ENCODE peak calls at places on chromosomes 12 and 14, in five cellular contexts. A is MG63, F is left ventricle myocardium inferior, Y is psoas muscle, Z is IMR-90. X is an unnamed sample.
A peak's percentile ranks its signal among the peaks of the same experiment; 100 is the strongest.

GRCh38 chr14:26255213-26255612 is 342.6 kb downstream of the NOVA1 start:
- DNase-seq in Y (no peak), F (no peak), Z (peak; percentile 31), A (no peak), X (no peak)

GRCh38 chr12:34343345-34343744 is 321.0 kb downstream of the ALG10 start:
- DNase-seq in Z (no peak), Y (no peak), A (no peak), F (no peak), X (no peak)

GRCh38 chr12:5723071-5723470 is 222.0 kb downstream of the ANO2 start:
- DNase-seq in A (no peak), F (no peak), Z (no peak), Y (no peak), X (no peak)

GRCh38 chr14:99624024-99624423 is 20.0 kb upstream of the CCDC85C start:
- DNase-seq in Z (no peak), F (no peak), Y (no peak), A (no peak), X (no peak)

GRCh38 chr12:12542286-12542685 is 20.4 kb downstream of the DUSP16 start:
- DNase-seq in Y (no peak), F (no peak), A (no peak), Z (no peak), X (no peak)

GRCh38 chr12:7907009-7907408 is 29.0 kb downstream of the SLC2A3 start:
- DNase-seq in A (peak; percentile 55), Y (no peak), Z (peak; percentile 61), F (no peak), X (no peak)

GRCh38 chr14:68135566-68135965 is 316.0 kb downstream of the RAD51B start:
- DNase-seq in F (no peak), Y (no peak), Z (peak; percentile 43), A (no peak), X (no peak)

GRCh38 chr12:41310367-41310766 is 122.2 kb downstream of the PDZRN4 start:
- DNase-seq in Y (no peak), F (no peak), A (no peak), Z (no peak), X (no peak)

GRCh38 chr12:131436922-131437705 is 273.8 kb upstream of the SFSWAP start:
- DNase-seq in F (no peak), A (no peak), Z (no peak), Y (no peak), X (no peak)

GRCh38 chr12:89980236-89980635 is 271.6 kb upstream of the ATP2B1 start:
- DNase-seq in A (no peak), F (no peak), Y (no peak), Z (peak; percentile 59), X (peak; percentile 49)

GRCh38 chr12:63921157-63921556 is 76.7 kb downstream of the SRGAP1 start:
- DNase-seq in F (no peak), Z (no peak), A (no peak), Y (no peak), X (no peak)

GRCh38 chr14:74326369-74327152 is 21.7 kb upstream of the VRTN start:
- DNase-seq in Z (no peak), A (no peak), F (no peak), Y (no peak), X (no peak)

GRCh38 chr12:2801044-2801783 is 6.4 kb downstream of the FKBP4 start:
- DNase-seq in A (no peak), Z (no peak), F (no peak), Y (no peak), X (no peak)
- H3K36me3 ChIP-seq in A (peaks cover 95% of the 10 kb centered on the region), Z (peaks cover 43% of the 10 kb centered on the region), F (peaks cover 80% of the 10 kb centered on the region), Y (peaks cover 30% of the 10 kb centered on the region), X (peaks cover 5% of the 10 kb centered on the region)

DNA sequence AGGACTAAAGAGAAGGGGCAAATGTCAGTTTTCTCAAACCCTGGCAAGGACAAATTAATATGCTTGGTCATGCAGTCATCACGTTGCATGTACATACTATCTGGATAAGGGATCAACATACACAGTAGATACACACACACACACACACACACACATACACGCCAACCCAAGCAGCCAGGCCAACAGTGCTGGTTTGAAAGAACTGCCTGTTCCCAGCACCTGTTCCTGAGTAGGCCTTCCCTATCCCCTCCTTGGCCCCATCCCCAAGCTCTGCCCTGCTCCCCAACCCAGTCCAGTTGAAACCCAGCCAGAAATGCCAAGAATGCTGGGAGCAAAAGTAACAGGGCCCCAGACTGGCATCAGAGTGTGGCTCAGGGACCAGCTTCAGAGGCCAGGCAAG is 4.4 kb downstream of the ITGA7 start:
- DNase-seq in Y (peak; percentile 81), Z (no peak), A (no peak), F (peak; percentile 57), X (no peak)
- H3K4me3 ChIP-seq in Y (peak overlapping the region; percentile 85), Z (no peak overlapping the region), A (no peak overlapping the region), F (peak overlapping the region; percentile 80), X (no peak overlapping the region)

GRCh38 chr12:124370851-124371250 is 76.0 kb downstream of the RFLNA start:
- DNase-seq in F (no peak), Z (no peak), Y (no peak), A (no peak), X (no peak)
- H3K36me3 ChIP-seq in F (peaks cover 56% of the 10 kb centered on the region), Z (peaks cover 61% of the 10 kb centered on the region), Y (no peaks in the 10 kb centered on the region), A (peaks cover 36% of the 10 kb centered on the region), X (peaks cover 97% of the 10 kb centered on the region)

DNA sequence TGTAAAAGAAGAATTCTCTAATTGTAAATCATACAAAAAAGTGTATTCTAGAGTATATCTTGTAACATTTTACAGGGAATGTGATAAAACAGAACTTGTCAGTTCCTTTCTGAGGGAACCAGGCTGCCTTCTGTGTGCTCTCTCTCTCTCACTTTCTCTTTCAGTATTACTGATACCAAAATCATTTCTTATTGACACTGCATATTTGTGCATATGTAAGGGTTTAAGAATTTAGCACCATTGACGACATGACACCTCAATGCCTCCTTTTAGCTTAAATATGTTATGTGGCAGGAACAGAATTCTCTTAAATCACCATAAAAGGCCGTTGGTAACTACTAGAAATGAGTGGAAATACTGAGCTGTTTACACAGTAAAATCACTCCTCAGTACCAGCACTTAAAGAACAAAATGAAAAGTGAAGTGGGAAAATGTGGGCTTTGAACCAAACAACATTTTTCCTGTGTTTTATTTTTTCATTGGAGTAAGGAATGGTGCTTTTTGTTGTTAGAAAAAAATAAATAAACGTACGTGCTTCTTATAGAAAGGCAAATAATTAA is 457.7 kb upstream of the SYT1 start:
- DNase-seq in A (no peak), Y (no peak), F (no peak), Z (peak; percentile 9), X (no peak)
- H3K4me3 ChIP-seq in A (no peak overlapping the region), Y (no peak overlapping the region), F (no peak overlapping the region), Z (peak overlapping the region; percentile 41), X (no peak overlapping the region)

DNA sequence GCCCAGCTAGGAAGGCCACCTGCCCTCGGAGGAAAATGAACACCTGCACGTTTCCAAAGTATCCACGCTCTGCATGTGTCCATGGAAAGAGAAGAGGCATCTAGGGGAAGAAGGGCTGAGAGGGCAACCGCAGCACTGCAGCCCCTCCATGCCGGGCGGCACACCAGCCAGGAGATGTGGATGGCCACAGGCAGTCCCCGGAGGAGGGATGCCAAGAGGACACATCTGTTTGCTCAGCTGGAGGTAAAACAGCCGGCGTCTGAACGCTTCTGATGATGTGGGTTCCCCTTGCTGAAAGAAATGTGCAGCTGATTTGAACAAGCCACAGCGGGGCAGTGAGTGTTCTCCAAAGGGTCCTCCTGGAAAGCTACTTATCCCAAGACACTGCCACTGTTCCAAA is 34.0 kb downstream of the CHGA start:
- DNase-seq in F (no peak), Y (no peak), A (no peak), Z (no peak), X (peak; percentile 73)
- H3K36me3 ChIP-seq in F (peaks cover 43% of the 10 kb centered on the region), Y (no peaks in the 10 kb centered on the region), A (no peaks in the 10 kb centered on the region), Z (no peaks in the 10 kb centered on the region), X (no peaks in the 10 kb centered on the region)

GRCh38 chr12:115371711-115372110 is 687.7 kb upstream of the TBX3 start:
- DNase-seq in F (no peak), A (no peak), Z (no peak), Y (no peak), X (no peak)

GRCh38 chr12:115377781-115378180 is 693.8 kb upstream of the TBX3 start:
- DNase-seq in F (no peak), Z (no peak), A (no peak), Y (no peak), X (no peak)

GRCh38 chr12:115377230-115377629 is 693.3 kb upstream of the TBX3 start:
- DNase-seq in Y (no peak), F (no peak), A (no peak), Z (no peak), X (no peak)

GRCh38 chr12:115375188-115375991 is 691.4 kb upstream of the TBX3 start:
- DNase-seq in Y (no peak), Z (peak; percentile 81), F (no peak), A (peak; percentile 13), X (no peak)

GRCh38 chr12:115374480-115375187 is 690.7 kb upstream of the TBX3 start:
- DNase-seq in Z (no peak), A (no peak), Y (no peak), F (no peak), X (no peak)
- H3K4me3 ChIP-seq in Z (no peak overlapping the region), A (no peak overlapping the region), Y (no peak overlapping the region), F (no peak overlapping the region), X (no peak overlapping the region)

GRCh38 chr12:112506513-112507166 is 87.9 kb downstream of the PTPN11 start:
- DNase-seq in F (no peak), Y (no peak), Z (no peak), A (peak; percentile 9), X (no peak)

GRCh38 chr12:112503521-112503920 is 84.8 kb downstream of the PTPN11 start:
- DNase-seq in A (no peak), F (no peak), Z (no peak), Y (peak; percentile 17), X (no peak)
- H3K36me3 ChIP-seq in A (peaks cover 65% of the 10 kb centered on the region), F (peaks cover 80% of the 10 kb centered on the region), Z (peaks cover 49% of the 10 kb centered on the region), Y (peaks cover 4% of the 10 kb centered on the region), X (peaks cover 96% of the 10 kb centered on the region)

X was measured in left lung.